ENCODE peak calls at places on chromosomes 5 and 9, in eight cellular contexts. One of them, this sample, is unnamed.
A peak's percentile ranks its signal among the peaks of the same experiment; 100 is the strongest.

GRCh38 chr5:130323804-130324454 is 419.7 kb downstream of the CHSY3 start:
- DNase-seq in iPS-NIHi11: no peak
- DNase-seq in activated naive CD4-positive, alpha-beta T cell: no peak
- DNase-seq in KBM-7: peak; percentile 91
- DNase-seq in stimulated activated CD4-positive, alpha-beta T cell treated with anti-CD3 and anti-CD28 coated beads, Interleukin-12 subunit alpha, Interleukin-12 subunit beta, amount 100 ng/mL, for 4 hours: no peak
- DNase-seq in fibroblast of mammary gland: peak; percentile 34
- DNase-seq in RWPE1: peak; percentile 53
- DNase-seq in AG10803: no peak
- DNase-seq in this sample: no peak

GRCh38 chr5:56142620-56143431 is 90.3 kb downstream of the ANKRD55 start:
- DNase-seq in iPS-NIHi11: no peak
- DNase-seq in activated naive CD4-positive, alpha-beta T cell: no peak
- DNase-seq in KBM-7: no peak
- DNase-seq in stimulated activated CD4-positive, alpha-beta T cell treated with anti-CD3 and anti-CD28 coated beads, Interleukin-12 subunit alpha, Interleukin-12 subunit beta, amount 100 ng/mL, for 4 hours: no peak
- DNase-seq in fibroblast of mammary gland: no peak
- DNase-seq in RWPE1: peak; percentile 18
- DNase-seq in AG10803: no peak
- DNase-seq in this sample: no peak

GRCh38 chr9:80550181-80550580 is 978.4 kb downstream of the TLE4 start:
- DNase-seq in iPS-NIHi11: no peak
- DNase-seq in activated naive CD4-positive, alpha-beta T cell: no peak
- DNase-seq in KBM-7: no peak
- DNase-seq in stimulated activated CD4-positive, alpha-beta T cell treated with anti-CD3 and anti-CD28 coated beads, Interleukin-12 subunit alpha, Interleukin-12 subunit beta, amount 100 ng/mL, for 4 hours: no peak
- DNase-seq in fibroblast of mammary gland: peak; percentile 10
- DNase-seq in RWPE1: no peak
- DNase-seq in AG10803: no peak
- DNase-seq in this sample: peak; percentile 70

GRCh38 chr9:133369923-133370322 is 5.9 kb downstream of the SURF4 start:
- DNase-seq in iPS-NIHi11: no peak
- DNase-seq in activated naive CD4-positive, alpha-beta T cell: no peak
- DNase-seq in KBM-7: no peak
- DNase-seq in stimulated activated CD4-positive, alpha-beta T cell treated with anti-CD3 and anti-CD28 coated beads, Interleukin-12 subunit alpha, Interleukin-12 subunit beta, amount 100 ng/mL, for 4 hours: no peak
- DNase-seq in fibroblast of mammary gland: no peak
- DNase-seq in RWPE1: no peak
- DNase-seq in AG10803: no peak
- DNase-seq in this sample: no peak

GRCh38 chr5:125538469-125538868 is 792.0 kb upstream of the ZNF608 start:
- DNase-seq in iPS-NIHi11: no peak
- DNase-seq in activated naive CD4-positive, alpha-beta T cell: no peak
- DNase-seq in KBM-7: no peak
- DNase-seq in stimulated activated CD4-positive, alpha-beta T cell treated with anti-CD3 and anti-CD28 coated beads, Interleukin-12 subunit alpha, Interleukin-12 subunit beta, amount 100 ng/mL, for 4 hours: no peak
- DNase-seq in fibroblast of mammary gland: no peak
- DNase-seq in RWPE1: no peak
- DNase-seq in AG10803: no peak
- DNase-seq in this sample: no peak

GRCh38 chr5:181211208-181211607 is 6.2 kb upstream of the TRIM7 start:
- DNase-seq in iPS-NIHi11: no peak
- DNase-seq in activated naive CD4-positive, alpha-beta T cell: no peak
- DNase-seq in KBM-7: no peak
- DNase-seq in stimulated activated CD4-positive, alpha-beta T cell treated with anti-CD3 and anti-CD28 coated beads, Interleukin-12 subunit alpha, Interleukin-12 subunit beta, amount 100 ng/mL, for 4 hours: no peak
- DNase-seq in fibroblast of mammary gland: no peak
- DNase-seq in RWPE1: no peak
- DNase-seq in AG10803: no peak
- DNase-seq in this sample: no peak

GRCh38 chr5:62934319-62934718 is 355.7 kb downstream of the LRRC70 start:
- DNase-seq in iPS-NIHi11: no peak
- DNase-seq in activated naive CD4-positive, alpha-beta T cell: no peak
- DNase-seq in KBM-7: no peak
- DNase-seq in stimulated activated CD4-positive, alpha-beta T cell treated with anti-CD3 and anti-CD28 coated beads, Interleukin-12 subunit alpha, Interleukin-12 subunit beta, amount 100 ng/mL, for 4 hours: no peak
- DNase-seq in fibroblast of mammary gland: no peak
- DNase-seq in RWPE1: no peak
- DNase-seq in AG10803: no peak
- DNase-seq in this sample: no peak

GRCh38 chr5:127053049-127053448 is 20.3 kb downstream of the C5orf63 start:
- DNase-seq in iPS-NIHi11: no peak
- DNase-seq in activated naive CD4-positive, alpha-beta T cell: no peak
- DNase-seq in KBM-7: no peak
- DNase-seq in stimulated activated CD4-positive, alpha-beta T cell treated with anti-CD3 and anti-CD28 coated beads, Interleukin-12 subunit alpha, Interleukin-12 subunit beta, amount 100 ng/mL, for 4 hours: no peak
- DNase-seq in fibroblast of mammary gland: no peak
- DNase-seq in RWPE1: no peak
- DNase-seq in AG10803: no peak
- DNase-seq in this sample: no peak

GRCh38 chr9:120723547-120723946 is 9.3 kb upstream of the MEGF9 start:
- DNase-seq in iPS-NIHi11: no peak
- DNase-seq in activated naive CD4-positive, alpha-beta T cell: no peak
- DNase-seq in KBM-7: no peak
- DNase-seq in stimulated activated CD4-positive, alpha-beta T cell treated with anti-CD3 and anti-CD28 coated beads, Interleukin-12 subunit alpha, Interleukin-12 subunit beta, amount 100 ng/mL, for 4 hours: no peak
- DNase-seq in fibroblast of mammary gland: peak; percentile 77
- DNase-seq in RWPE1: no peak
- DNase-seq in AG10803: peak; percentile 84
- DNase-seq in this sample: peak; percentile 43

GRCh38 chr9:14906654-14907359 is 3.4 kb downstream of the FREM1 start:
- DNase-seq in iPS-NIHi11: no peak
- DNase-seq in activated naive CD4-positive, alpha-beta T cell: no peak
- DNase-seq in KBM-7: no peak
- DNase-seq in stimulated activated CD4-positive, alpha-beta T cell treated with anti-CD3 and anti-CD28 coated beads, Interleukin-12 subunit alpha, Interleukin-12 subunit beta, amount 100 ng/mL, for 4 hours: no peak
- DNase-seq in fibroblast of mammary gland: no peak
- DNase-seq in RWPE1: no peak
- DNase-seq in AG10803: no peak
- DNase-seq in this sample: no peak

This sample was measured in foreskin fibroblast.